ENCODE peak calls at places on chromosomes 7 and 10, in eight cellular contexts. A, X, S, V, Z, Q, P and B are unnamed samples.

GRCh38 chr10:12507165-12507870 is 158.0 kb downstream of the CAMK1D start:
- DNase-seq in A (no peak), X (no peak), S (no peak), V (peak; percentile 17), Z (no peak), Q (peak; percentile 57), P (no peak), B (no peak)

GRCh38 chr7:44073664-44074348 is 8.4 kb upstream of the PGAM2 start:
- DNase-seq in A (peak; percentile 86), X (peak; percentile 79), S (peak; percentile 41), V (peak; percentile 61), Z (no peak), Q (peak; percentile 89), P (peak; percentile 82), B (peak; percentile 17)

GRCh38 chr7:155834486-155835048 is 22.3 kb upstream of the SHH start:
- DNase-seq in A (no peak), X (no peak), S (no peak), V (no peak), Z (no peak), Q (no peak), P (no peak), B (no peak)

GRCh38 chr7:106285801-106286492 is 1.2 kb upstream of the NAMPT start:
- DNase-seq in A (no peak), X (no peak), S (peak; percentile 30), V (peak; percentile 39), Z (no peak), Q (peak; percentile 78), P (peak; percentile 16), B (peak; percentile 49)

GRCh38 chr10:62454696-62455451 is 80.7 kb downstream of the ZNF365 start:
- DNase-seq in A (peak; percentile 78), X (peak; percentile 53), S (peak; percentile 91), V (no peak), Z (no peak), Q (no peak), P (peak; percentile 34), B (no peak)

GRCh38 chr7:89772276-89772675 is 382.0 kb upstream of the STEAP1 start:
- DNase-seq in A (no peak), X (no peak), S (no peak), V (no peak), Z (no peak), Q (no peak), P (no peak), B (no peak)

GRCh38 chr10:91536101-91536500 is 96.8 kb downstream of the PPP1R3C start:
- DNase-seq in A (peak; percentile 76), X (peak; percentile 32), S (peak; percentile 97), V (no peak), Z (no peak), Q (no peak), P (peak; percentile 39), B (no peak)

GRCh38 chr10:23871211-23871610 is 337.7 kb upstream of the KIAA1217 start:
- DNase-seq in A (no peak), X (no peak), S (no peak), V (no peak), Z (no peak), Q (no peak), P (no peak), B (no peak)

GRCh38 chr10:119715628-119716505 is 10.0 kb upstream of the INPP5F start:
- DNase-seq in A (no peak), X (no peak), S (peak; percentile 28), V (no peak), Z (no peak), Q (no peak), P (no peak), B (no peak)

GRCh38 chr10:98956576-98957260 is 278.9 kb downstream of the HPSE2 start:
- DNase-seq in A (peak; percentile 23), X (no peak), S (peak; percentile 13), V (no peak), Z (no peak), Q (no peak), P (no peak), B (no peak)

GRCh38 chr10:112797908-112798307 is 152.1 kb upstream of the TCF7L2 start:
- DNase-seq in A (no peak), X (no peak), S (no peak), V (no peak), Z (no peak), Q (no peak), P (no peak), B (no peak)

GRCh38 chr7:35975851-35976454 is 175.1 kb downstream of the SEPTIN7 start:
- DNase-seq in A (peak; percentile 67), X (peak; percentile 33), S (peak; percentile 79), V (peak; percentile 45), Z (peak; percentile 76), Q (peak; percentile 58), P (no peak), B (peak; percentile 85)

GRCh38 chr7:151083071-151083823 is at the start of gene TMUB1:
- DNase-seq in A (peak; percentile 82), X (peak; percentile 80), S (peak; percentile 42), V (peak; percentile 86), Z (peak; percentile 70), Q (peak; percentile 90), P (peak; percentile 85), B (peak; percentile 82)

GRCh38 chr10:77300682-77301081 is 336.9 kb downstream of the KCNMA1 start:
- DNase-seq in A (no peak), X (no peak), S (no peak), V (no peak), Z (no peak), Q (no peak), P (no peak), B (no peak)

GRCh38 chr10:87579563-87579962 is 74.9 kb downstream of the MINPP1 start:
- DNase-seq in A (peak; percentile 44), X (no peak), S (no peak), V (no peak), Z (no peak), Q (no peak), P (no peak), B (no peak)

GRCh38 chr7:92797693-92798092 is 38.7 kb downstream of the CDK6 start:
- DNase-seq in A (peak; percentile 50), X (peak; percentile 27), S (peak; percentile 33), V (peak; percentile 14), Z (no peak), Q (peak; percentile 37), P (no peak), B (no peak)

GRCh38 chr10:7410306-7410799 is 481 bp downstream of the SFMBT2 start:
- DNase-seq in A (peak; percentile 38), X (no peak), S (no peak), V (peak; percentile 60), Z (no peak), Q (peak; percentile 68), P (peak; percentile 25), B (peak; percentile 36)